ENCODE peak calls at places on chromosomes 16 and 17, in seven cellular contexts. D is IMR-90, A is A549, M is cardiac muscle cell, Q is small intestine, E is HCT116, S is neuronal stem cell. Z is an unnamed sample. For H3K4me1, the result is how much of the 10 kb centered on the place peaks cover.

GRCh38 chr16:79995315-79995714 is 394.8 kb upstream of the MAF start:
- DNase-seq in A (no peak), M (no peak), Q (no peak), D (no peak), E (no peak), S (no peak), Z (no peak)

GRCh38 chr16:27706156-27706705 is 156.3 kb downstream of the KATNIP start:
- DNase-seq in Q (no peak), S (no peak), M (no peak), A (no peak), E (no peak), D (no peak), Z (no peak)

GRCh38 chr17:40536731-40537171 is 28.5 kb downstream of the CCR7 start:
- DNase-seq in S (no peak), A (peak), E (no peak), Q (no peak), D (peak), M (no peak), Z (no peak)

GRCh38 chr16:23537390-23537789 is 19.8 kb downstream of the EARS2 start:
- DNase-seq in D (no peak), S (no peak), A (no peak), E (no peak), Q (no peak), M (no peak), Z (no peak)

GRCh38 chr17:40347319-40348135 is 17.0 kb downstream of the GJD3 start:
- DNase-seq in E (no peak), A (no peak), M (no peak), D (no peak), Q (no peak), S (no peak), Z (no peak)

GRCh38 chr17:60604686-60605334 is 4.8 kb downstream of the PPM1D start:
- DNase-seq in A (no peak), S (no peak), E (peak), M (no peak), Q (no peak), D (peak), Z (no peak)

GRCh38 chr16:77330332-77331043 is 104.3 kb downstream of the ADAMTS18 start:
- DNase-seq in D (no peak), Q (no peak), E (no peak), A (no peak), M (no peak), S (peak), Z (no peak)

GRCh38 chr17:45320931-45321461 is 4.2 kb upstream of the MAP3K14 start:
- DNase-seq in M (no peak), D (peak), E (peak), Q (peak), S (no peak), A (peak), Z (no peak)

GRCh38 chr17:30312218-30312617 is 20.5 kb upstream of the BLMH start:
- DNase-seq in M (no peak), D (no peak), A (no peak), Q (peak), E (no peak), S (no peak), Z (no peak)

GRCh38 chr17:68352041-68352440 is 60.7 kb downstream of the ARSG start:
- DNase-seq in A (no peak), D (no peak), S (no peak), Q (no peak), M (no peak), E (no peak), Z (no peak)

GRCh38 chr17:73693016-73693545 is 48.8 kb upstream of the SDK2 start:
- DNase-seq in Q (no peak), E (no peak), M (no peak), D (no peak), S (no peak), A (no peak), Z (no peak)

GRCh38 chr17:40832840-40833239 is 10.4 kb upstream of the KRT10 start:
- DNase-seq in E (no peak), S (no peak), A (no peak), M (no peak), Q (no peak), D (no peak), Z (no peak)

GRCh38 chr17:61683466-61683865 is 92.4 kb upstream of the NACA2 start:
- DNase-seq in D (no peak), E (no peak), M (no peak), Q (no peak), S (no peak), A (no peak), Z (no peak)

GRCh38 chr17:69084911-69085310 is 24.2 kb upstream of the ABCA9 start:
- DNase-seq in M (peak), S (peak), Q (peak), D (no peak), E (peak), A (peak), Z (no peak)

GRCh38 chr17:37358098-37358829 is 17.5 kb upstream of the C17orf78 start:
- DNase-seq in M (peak), A (peak), Q (peak), D (peak), S (peak), E (no peak), Z (no peak)

GRCh38 chr16:56477096-56477878 is 25.9 kb downstream of the OGFOD1 start:
- DNase-seq in M (no peak), D (peak), Q (no peak), S (no peak), A (peak), E (peak), Z (no peak)

GRCh38 chr17:58755577-58756245 is at the start of gene PPM1E:
- DNase-seq in D (peak), Q (peak), M (peak), A (peak), S (peak), E (no peak), Z (no peak)

GRCh38 chr16:53065436-53066165 is 10.8 kb downstream of the CHD9 start:
- DNase-seq in D (no peak), E (no peak), Q (no peak), M (no peak), S (no peak), A (no peak), Z (no peak)

GRCh38 chr16:78778724-78779004 is 679.2 kb downstream of the WWOX start:
- DNase-seq in E (no peak), D (no peak), S (no peak), A (no peak), M (no peak), Q (no peak), Z (no peak)

GRCh38 chr17:55693244-55694216 is 29.1 kb downstream of the TMEM100 start:
- DNase-seq in S (no peak), Q (peak), D (peak), E (no peak), M (no peak), A (no peak), Z (no peak)

GRCh38 chr17:81085420-81085911 is 50.5 kb downstream of the BAIAP2 start:
- DNase-seq in E (no peak), S (no peak), D (no peak), A (no peak), Q (no peak), M (no peak), Z (no peak)

GRCh38 chr17:28963212-28963611 is 11.9 kb upstream of the PHF12 start:
- DNase-seq in A (no peak), M (no peak), E (no peak), D (peak), S (no peak), Q (no peak), Z (no peak)

GRCh38 chr17:61809816-61810392 is 53.4 kb downstream of the BRIP1 start:
- DNase-seq in A (no peak), E (no peak), Q (no peak), M (no peak), S (no peak), D (peak), Z (no peak)

GRCh38 chr16:63066552-63066951 is 1030.3 kb upstream of the CDH8 start:
- DNase-seq in E (no peak), S (no peak), D (no peak), A (peak), Q (no peak), M (no peak), Z (no peak)

GRCh38 chr17:59786536-59787319 is 79.3 kb downstream of the VMP1 start:
- DNase-seq in A (peak), M (peak), D (peak), Q (peak), E (peak), S (no peak), Z (peak)

GRCh38 chr17:40819528-40820125 is 2.8 kb downstream of the KRT10 start:
- DNase-seq in Q (no peak), D (peak), M (no peak), S (no peak), A (no peak), E (no peak), Z (no peak)

GRCh38 chr17:7048968-7049367 is 5.1 kb upstream of the SLC16A11 start:
- DNase-seq in M (no peak), S (no peak), Q (no peak), D (no peak), E (no peak), A (no peak), Z (no peak)

GRCh38 chr17:4064366-4064765 is 78.5 kb downstream of the ZZEF1 start:
- DNase-seq in D (no peak), Q (no peak), M (peak), A (no peak), E (no peak), S (no peak), Z (no peak)

GRCh38 chr16:19804538-19805323 is 79.9 kb downstream of the GPRC5B start:
- DNase-seq in S (no peak), M (no peak), E (no peak), D (no peak), A (no peak), Q (peak), Z (no peak)

GRCh38 chr17:63440770-63441335 is 5.3 kb downstream of the CYB561 start:
- DNase-seq in A (no peak), M (no peak), Q (no peak), D (no peak), E (no peak), S (no peak), Z (no peak)
- H3K27ac ChIP-seq in A (no peak), M (no peak), Q (peak), D (no peak), E (no peak), S (no peak), Z (peak)

DNA sequence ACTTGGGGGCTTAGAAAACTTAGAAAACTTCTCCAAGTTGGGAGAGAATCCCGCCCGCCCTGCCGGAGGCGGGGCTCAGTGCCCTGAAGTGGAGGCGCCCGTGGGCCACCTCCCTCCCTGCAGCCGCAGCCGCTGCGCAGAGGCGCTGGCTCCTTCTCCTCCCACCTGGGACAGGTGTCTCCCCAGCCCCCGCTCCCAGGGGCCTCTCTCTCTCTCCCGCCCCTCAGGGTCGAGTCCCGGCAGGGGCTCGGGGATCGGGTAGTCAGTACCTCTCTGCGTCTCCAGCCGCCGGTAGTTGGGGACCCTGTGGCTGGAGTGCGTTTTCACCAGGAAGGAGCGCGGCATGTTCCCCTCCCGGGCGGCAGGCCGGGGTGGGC is 257 bp downstream of the SNAI3 start:
- DNase-seq in M (no peak), A (no peak), Q (no peak), E (no peak), S (no peak), D (no peak), Z (peak)
- H3K4me3 ChIP-seq in M (peak), A (peak), Q (peak), E (peak), S (peak), D (peak), Z (peak)

GRCh38 chr17:51197754-51198153 is 31.5 kb downstream of the NME2 start:
- DNase-seq in Q (no peak), S (no peak), D (no peak), M (no peak), E (no peak), A (no peak), Z (no peak)
- H3K4me1 ChIP-seq in Q (under half), S (under half), D (under half), M (under half), E (under half), A (under half), Z (under half)

GRCh38 chr16:3498988-3499387 is 1.8 kb upstream of the CLUAP1 start:
- DNase-seq in S (no peak), E (no peak), M (no peak), D (no peak), A (no peak), Q (no peak), Z (no peak)

GRCh38 chr16:3496386-3496785 is 1.1 kb upstream of the C16orf90 start:
- DNase-seq in S (no peak), Q (no peak), A (no peak), E (no peak), D (no peak), M (no peak), Z (no peak)

GRCh38 chr16:3503513-3503912 is 2.7 kb downstream of the CLUAP1 start:
- DNase-seq in E (no peak), Q (peak), S (no peak), M (no peak), A (no peak), D (no peak), Z (peak)

GRCh38 chr16:3497771-3498170 is 2.5 kb upstream of the C16orf90 start:
- DNase-seq in S (no peak), D (no peak), E (no peak), A (no peak), Q (no peak), M (no peak), Z (no peak)

GRCh38 chr16:3501783-3502400 is 1.1 kb downstream of the CLUAP1 start:
- DNase-seq in S (no peak), E (no peak), D (no peak), Q (no peak), M (no peak), A (no peak), Z (no peak)
- H3K27ac ChIP-seq in S (no peak), E (peak), D (peak), Q (no peak), M (peak), A (peak), Z (no peak)

DNA sequence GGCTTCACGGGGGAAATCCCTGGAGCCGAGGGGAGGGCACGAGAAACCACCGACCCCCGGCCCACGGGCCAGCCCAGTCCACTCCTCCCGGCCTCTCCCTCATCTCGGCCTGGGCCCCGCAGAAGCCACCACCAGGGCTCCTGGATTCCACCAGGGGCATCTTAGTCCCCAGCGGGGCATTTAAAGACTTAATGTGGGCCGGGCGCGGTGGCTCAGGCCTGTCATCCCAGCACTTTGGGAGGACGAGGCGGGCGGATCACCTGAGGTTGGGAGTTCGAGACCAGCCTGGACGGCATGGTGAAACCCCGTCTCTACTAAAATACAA is 24.1 kb upstream of the ABR start:
- DNase-seq in A (no peak), D (no peak), E (no peak), S (no peak), Q (no peak), M (no peak), Z (no peak)
- H3K4me3 ChIP-seq in A (peak), D (peak), E (peak), S (peak), Q (no peak), M (peak), Z (no peak)

DNA sequence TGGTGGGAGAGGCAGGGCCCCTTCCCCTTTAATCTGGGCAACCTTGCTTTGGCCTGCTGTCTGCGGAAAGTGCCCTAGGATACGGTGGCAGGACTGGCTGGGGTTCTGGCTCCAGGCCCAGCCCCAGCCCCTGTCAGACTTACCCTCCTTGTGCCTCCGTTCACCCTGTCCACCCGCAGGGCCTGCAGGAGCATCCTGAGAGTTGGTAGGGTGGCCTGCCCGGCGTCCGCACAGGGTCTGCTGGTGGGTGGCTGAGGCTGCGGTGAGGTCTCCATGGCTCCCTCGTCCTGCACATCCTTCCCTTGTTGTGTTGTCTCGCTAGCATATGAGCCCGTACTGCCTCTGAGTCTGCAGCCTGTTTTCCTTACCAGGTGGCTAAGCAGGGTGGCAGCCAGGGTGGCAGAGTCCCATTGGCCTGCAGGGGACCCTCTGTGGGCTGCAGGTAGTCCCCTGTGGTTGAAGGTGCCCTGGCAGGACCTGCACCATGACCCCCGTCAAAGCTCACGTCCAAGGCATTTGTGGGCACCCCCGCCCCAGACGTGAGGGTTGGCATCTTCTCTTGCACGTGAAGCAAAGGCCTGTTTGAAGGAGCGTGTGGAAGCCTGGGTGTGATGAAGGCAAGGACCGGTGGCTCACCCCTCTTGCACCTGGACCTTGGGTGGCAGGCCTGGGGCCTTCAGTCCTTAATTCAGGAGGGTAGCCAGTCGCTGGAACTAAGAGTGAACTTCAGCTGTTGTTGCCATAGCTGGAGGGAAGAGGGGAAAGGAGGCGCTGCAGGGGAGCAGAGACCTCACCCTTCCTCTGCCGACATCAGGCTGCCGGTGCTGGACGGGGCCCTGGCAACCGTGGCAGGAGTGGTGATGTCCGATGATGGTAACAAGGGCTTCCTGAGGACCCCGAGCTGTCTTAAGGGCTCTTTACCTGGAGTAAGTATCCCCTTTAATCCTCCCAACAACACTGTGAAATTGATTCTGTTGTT is 293.7 kb downstream of the SEC14L1 start:
- DNase-seq in E (no peak), S (no peak), A (no peak), Q (no peak), D (no peak), M (no peak), Z (no peak)
- H3K4me1 ChIP-seq in E (under half), S (half or more), A (under half), Q (under half), D (half or more), M (half or more), Z (half or more)

GRCh38 chr16:75116911-75117245 is 298 bp upstream of the LDHD start:
- DNase-seq in A (no peak), S (no peak), Q (no peak), E (no peak), D (no peak), M (no peak), Z (no peak)

GRCh38 chr16:75113541-75114121 is 2.9 kb downstream of the LDHD start:
- DNase-seq in D (no peak), S (no peak), M (no peak), E (no peak), Q (no peak), A (no peak), Z (no peak)

GRCh38 chr16:75116081-75116910 is at the start of gene LDHD:
- DNase-seq in M (peak), S (no peak), Q (peak), E (peak), A (peak), D (no peak), Z (no peak)

GRCh38 chr16:75114179-75114945 is 2.2 kb downstream of the LDHD start:
- DNase-seq in Q (no peak), S (no peak), A (no peak), M (no peak), D (no peak), E (no peak), Z (no peak)

GRCh38 chr16:75114946-75115825 is 1.4 kb downstream of the LDHD start:
- DNase-seq in D (no peak), A (no peak), E (no peak), Q (no peak), M (no peak), S (no peak), Z (no peak)
- H3K27ac ChIP-seq in D (no peak), A (no peak), E (no peak), Q (no peak), M (no peak), S (no peak), Z (no peak)

GRCh38 chr17:48596000-48596734 is 2.6 kb upstream of the HOXB5 start:
- DNase-seq in D (peak), A (no peak), Q (no peak), S (no peak), E (no peak), M (no peak), Z (no peak)
- H3K4me3 ChIP-seq in D (peak), A (no peak), Q (no peak), S (no peak), E (no peak), M (no peak), Z (peak)

GRCh38 chr17:17126131-17127110 is 79.7 kb downstream of the PLD6 start:
- DNase-seq in D (no peak), A (no peak), E (no peak), S (no peak), M (peak), Q (no peak), Z (no peak)
- H3K4me1 ChIP-seq in D (under half), A (under half), E (under half), S (under half), M (under half), Q (under half), Z (under half)

Z was measured in effector memory CD4-positive, alpha-beta T cell.